ENCODE peak calls at places on chromosomes 12 and 14, in five cellular contexts. One of them, this sample, is unnamed. For H3K4me1, the result is how much of the 10 kb centered on the place peaks cover.

GRCh38 chr12:46207644-46208043 is 61.2 kb downstream of the SLC38A1 start:
- DNase-seq in right atrium auricular region: no peak
- DNase-seq in DND-41: no peak
- DNase-seq in A549: no peak
- DNase-seq in tibial nerve: no peak
- DNase-seq in this sample: no peak

GRCh38 chr12:124248862-124249825 is 45.7 kb upstream of the RFLNA start:
- DNase-seq in right atrium auricular region: no peak
- DNase-seq in DND-41: no peak
- DNase-seq in A549: no peak
- DNase-seq in tibial nerve: no peak
- DNase-seq in this sample: no peak

GRCh38 chr12:19387182-19387581 is 52.1 kb upstream of the AEBP2 start:
- DNase-seq in right atrium auricular region: no peak
- DNase-seq in DND-41: no peak
- DNase-seq in A549: no peak
- DNase-seq in tibial nerve: no peak
- DNase-seq in this sample: no peak

GRCh38 chr12:13816394-13816793 is 165.0 kb downstream of the GRIN2B start:
- DNase-seq in right atrium auricular region: no peak
- DNase-seq in DND-41: no peak
- DNase-seq in A549: peak
- DNase-seq in tibial nerve: no peak
- DNase-seq in this sample: peak

GRCh38 chr12:131251336-131252101 is 297.8 kb downstream of the ADGRD1 start:
- DNase-seq in right atrium auricular region: no peak
- DNase-seq in DND-41: no peak
- DNase-seq in A549: peak
- DNase-seq in tibial nerve: no peak
- DNase-seq in this sample: no peak

GRCh38 chr14:35388656-35389314 is 15.8 kb downstream of the NFKBIA start:
- DNase-seq in right atrium auricular region: no peak
- DNase-seq in DND-41: no peak
- DNase-seq in A549: no peak
- DNase-seq in tibial nerve: no peak
- DNase-seq in this sample: no peak

GRCh38 chr14:44699391-44699790 is 192.3 kb upstream of the FSCB start:
- DNase-seq in right atrium auricular region: no peak
- DNase-seq in DND-41: no peak
- DNase-seq in A549: no peak
- DNase-seq in tibial nerve: no peak
- DNase-seq in this sample: no peak

GRCh38 chr12:88111074-88111652 is 30.7 kb downstream of the CEP290 start:
- DNase-seq in right atrium auricular region: no peak
- DNase-seq in DND-41: no peak
- DNase-seq in A549: peak
- DNase-seq in tibial nerve: no peak
- DNase-seq in this sample: peak

GRCh38 chr12:57111046-57111698 is at the start of gene STAT6:
- DNase-seq in right atrium auricular region: peak
- DNase-seq in DND-41: peak
- DNase-seq in A549: peak
- DNase-seq in tibial nerve: peak
- DNase-seq in this sample: peak

GRCh38 chr12:27732281-27732680 is 21.6 kb downstream of the MRPS35 start:
- DNase-seq in right atrium auricular region: no peak
- DNase-seq in DND-41: peak
- DNase-seq in A549: peak
- DNase-seq in tibial nerve: no peak
- DNase-seq in this sample: no peak
- TF ChIP-seq CTCF in right atrium auricular region: no peak
- TF ChIP-seq CTCF in DND-41: peak
- TF ChIP-seq CTCF in A549: no peak
- TF ChIP-seq CTCF in tibial nerve: no peak
- TF ChIP-seq CTCF in this sample: peak

GRCh38 chr14:97155320-97155719 is 358.1 kb downstream of the VRK1 start:
- DNase-seq in right atrium auricular region: no peak
- DNase-seq in DND-41: no peak
- DNase-seq in A549: no peak
- DNase-seq in tibial nerve: no peak
- DNase-seq in this sample: no peak
- H3K4me1 ChIP-seq in right atrium auricular region: under half
- H3K4me1 ChIP-seq in DND-41: under half
- H3K4me1 ChIP-seq in A549: under half
- H3K4me1 ChIP-seq in tibial nerve: under half
- H3K4me1 ChIP-seq in this sample: under half

GRCh38 chr12:6774557-6775062 is 2.3 kb downstream of the LAG3 start:
- DNase-seq in right atrium auricular region: no peak
- DNase-seq in DND-41: no peak
- DNase-seq in A549: no peak
- DNase-seq in tibial nerve: no peak
- DNase-seq in this sample: no peak
- H3K27ac ChIP-seq in right atrium auricular region: no peak
- H3K27ac ChIP-seq in DND-41: no peak
- H3K27ac ChIP-seq in A549: no peak
- H3K27ac ChIP-seq in tibial nerve: peak
- H3K27ac ChIP-seq in this sample: no peak

DNA sequence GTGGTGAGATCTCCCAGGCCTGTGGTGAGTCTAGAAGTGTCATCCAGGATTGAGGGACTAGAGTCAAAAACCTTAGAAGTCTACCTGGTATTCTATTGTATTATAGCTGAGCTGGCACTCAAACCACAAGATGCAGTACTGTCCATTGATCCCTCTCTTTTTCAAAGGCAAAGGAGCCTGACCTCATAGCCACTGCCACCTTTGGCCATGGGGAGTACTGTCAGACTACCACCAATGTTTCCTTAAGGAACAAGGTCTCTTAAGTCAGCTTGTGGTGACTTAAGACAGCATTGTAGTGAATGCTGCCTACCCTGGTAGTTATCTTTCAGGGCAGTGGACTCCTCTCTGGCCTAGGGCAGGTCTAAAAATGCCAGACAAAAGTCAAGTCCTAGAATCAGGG is 878.0 kb upstream of the MDGA2 start:
- DNase-seq in right atrium auricular region: no peak
- DNase-seq in DND-41: no peak
- DNase-seq in A549: no peak
- DNase-seq in tibial nerve: no peak
- DNase-seq in this sample: no peak
- TF ChIP-seq CTCF in right atrium auricular region: no peak
- TF ChIP-seq CTCF in DND-41: no peak
- TF ChIP-seq CTCF in A549: no peak
- TF ChIP-seq CTCF in tibial nerve: no peak
- TF ChIP-seq CTCF in this sample: no peak

DNA sequence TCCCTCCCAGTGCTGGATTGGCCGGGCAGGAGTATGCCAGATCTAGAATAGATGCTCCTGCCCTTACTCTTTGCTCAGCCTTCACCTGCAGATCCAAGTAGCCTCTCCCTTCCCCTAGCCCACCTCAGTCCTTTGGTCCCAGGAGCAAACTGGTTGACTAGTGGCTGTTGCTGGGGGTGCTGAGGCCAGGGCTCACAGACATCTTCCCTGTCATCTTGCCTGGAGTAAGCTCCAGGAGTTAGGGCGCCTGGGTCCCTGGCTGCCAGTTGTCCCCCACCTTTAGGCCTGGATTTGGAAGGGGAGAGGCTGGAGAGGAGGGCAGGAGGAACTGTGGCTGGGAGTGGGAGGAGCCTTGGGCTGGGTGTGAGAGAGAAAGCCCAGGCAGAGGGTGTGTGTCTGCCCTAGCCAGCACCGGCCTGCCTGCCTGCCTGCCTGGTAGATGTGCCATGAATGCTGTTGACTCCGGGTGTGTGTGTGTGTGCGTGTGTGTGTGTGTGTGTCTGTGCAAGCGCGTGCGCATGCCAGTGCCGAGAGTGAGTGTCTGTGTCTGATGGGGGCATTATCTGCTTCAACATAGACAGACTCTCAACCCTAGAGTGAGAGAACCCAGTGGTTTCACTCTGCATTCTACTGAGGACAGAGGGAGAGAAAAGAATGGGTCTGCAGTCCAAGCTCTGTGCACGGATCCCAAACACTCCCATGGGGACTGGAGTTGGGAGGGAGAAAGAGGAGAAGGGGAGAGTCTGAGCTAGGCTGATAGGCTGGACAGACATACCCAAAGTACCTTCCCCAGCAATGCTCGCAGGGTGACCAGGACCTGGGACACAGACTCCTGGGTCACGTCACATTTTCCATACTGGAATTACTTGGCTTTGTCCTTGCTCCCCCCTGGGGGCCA is 881 bp upstream of the RARG start:
- DNase-seq in right atrium auricular region: no peak
- DNase-seq in DND-41: peak
- DNase-seq in A549: peak
- DNase-seq in tibial nerve: peak
- DNase-seq in this sample: peak
- H3K4me1 ChIP-seq in right atrium auricular region: under half
- H3K4me1 ChIP-seq in DND-41: under half
- H3K4me1 ChIP-seq in A549: under half
- H3K4me1 ChIP-seq in tibial nerve: under half
- H3K4me1 ChIP-seq in this sample: under half

GRCh38 chr12:6321905-6322304 is 11.4 kb downstream of the PLEKHG6 start:
- DNase-seq in right atrium auricular region: no peak
- DNase-seq in DND-41: no peak
- DNase-seq in A549: no peak
- DNase-seq in tibial nerve: no peak
- DNase-seq in this sample: no peak

GRCh38 chr12:6323340-6323994 is 13.0 kb downstream of the PLEKHG6 start:
- DNase-seq in right atrium auricular region: peak
- DNase-seq in DND-41: peak
- DNase-seq in A549: peak
- DNase-seq in tibial nerve: no peak
- DNase-seq in this sample: peak

GRCh38 chr12:6322969-6323339 is 12.5 kb downstream of the PLEKHG6 start:
- DNase-seq in right atrium auricular region: no peak
- DNase-seq in DND-41: no peak
- DNase-seq in A549: no peak
- DNase-seq in tibial nerve: no peak
- DNase-seq in this sample: no peak

GRCh38 chr12:6323995-6324711 is 13.7 kb downstream of the PLEKHG6 start:
- DNase-seq in right atrium auricular region: no peak
- DNase-seq in DND-41: no peak
- DNase-seq in A549: peak
- DNase-seq in tibial nerve: no peak
- DNase-seq in this sample: no peak

GRCh38 chr12:6322352-6322751 is 11.9 kb downstream of the PLEKHG6 start:
- DNase-seq in right atrium auricular region: no peak
- DNase-seq in DND-41: no peak
- DNase-seq in A549: no peak
- DNase-seq in tibial nerve: no peak
- DNase-seq in this sample: no peak
- H3K27ac ChIP-seq in right atrium auricular region: peak
- H3K27ac ChIP-seq in DND-41: no peak
- H3K27ac ChIP-seq in A549: peak
- H3K27ac ChIP-seq in tibial nerve: peak
- H3K27ac ChIP-seq in this sample: no peak

GRCh38 chr12:26047401-26048226 is 77.2 kb downstream of the BHLHE41 start:
- DNase-seq in right atrium auricular region: no peak
- DNase-seq in DND-41: no peak
- DNase-seq in A549: no peak
- DNase-seq in tibial nerve: no peak
- DNase-seq in this sample: no peak
- TF ChIP-seq CTCF in right atrium auricular region: no peak
- TF ChIP-seq CTCF in DND-41: no peak
- TF ChIP-seq CTCF in A549: no peak
- TF ChIP-seq CTCF in tibial nerve: no peak
- TF ChIP-seq CTCF in this sample: no peak

GRCh38 chr12:53176750-53177149 is 3.8 kb upstream of the ZNF740 start:
- DNase-seq in right atrium auricular region: no peak
- DNase-seq in DND-41: no peak
- DNase-seq in A549: no peak
- DNase-seq in tibial nerve: no peak
- DNase-seq in this sample: no peak

GRCh38 chr12:53173085-53173715 is 7.3 kb upstream of the ZNF740 start:
- DNase-seq in right atrium auricular region: no peak
- DNase-seq in DND-41: no peak
- DNase-seq in A549: no peak
- DNase-seq in tibial nerve: no peak
- DNase-seq in this sample: no peak

GRCh38 chr12:53171725-53172329 is 8.7 kb upstream of the ZNF740 start:
- DNase-seq in right atrium auricular region: no peak
- DNase-seq in DND-41: no peak
- DNase-seq in A549: peak
- DNase-seq in tibial nerve: no peak
- DNase-seq in this sample: no peak

GRCh38 chr12:53172352-53172751 is 8.2 kb upstream of the ZNF740 start:
- DNase-seq in right atrium auricular region: no peak
- DNase-seq in DND-41: no peak
- DNase-seq in A549: no peak
- DNase-seq in tibial nerve: no peak
- DNase-seq in this sample: no peak

GRCh38 chr12:53174881-53175491 is 5.5 kb upstream of the ZNF740 start:
- DNase-seq in right atrium auricular region: no peak
- DNase-seq in DND-41: no peak
- DNase-seq in A549: peak
- DNase-seq in tibial nerve: no peak
- DNase-seq in this sample: no peak
- H3K4me1 ChIP-seq in right atrium auricular region: under half
- H3K4me1 ChIP-seq in DND-41: under half
- H3K4me1 ChIP-seq in A549: half or more
- H3K4me1 ChIP-seq in tibial nerve: under half
- H3K4me1 ChIP-seq in this sample: under half

GRCh38 chr14:49089078-49089477 is 497.1 kb downstream of the RPS29 start:
- DNase-seq in right atrium auricular region: no peak
- DNase-seq in DND-41: no peak
- DNase-seq in A549: no peak
- DNase-seq in tibial nerve: no peak
- DNase-seq in this sample: no peak
- H3K27ac ChIP-seq in right atrium auricular region: no peak
- H3K27ac ChIP-seq in DND-41: no peak
- H3K27ac ChIP-seq in A549: no peak
- H3K27ac ChIP-seq in tibial nerve: no peak
- H3K27ac ChIP-seq in this sample: no peak

This sample was measured in foreskin keratinocyte.